ENCODE peak calls at places on chromosome X, in nine cellular contexts. X, A, K, P, B, Z, T, I and S are unnamed samples. For H3K4me1, the result is how much of the 10 kb centered on the place peaks cover.

GRCh38 chrX:150913511-150913910 is 15.0 kb upstream of the CD99L2 start:
- DNase-seq in X (no peak), A (no peak), K (peak), P (peak), B (no peak), Z (no peak), T (no peak), I (no peak), S (no peak)

GRCh38 chrX:118528089-118528753 is 32.6 kb downstream of the DOCK11 start:
- DNase-seq in X (no peak), A (no peak), K (no peak), P (no peak), B (no peak), Z (no peak), T (no peak), I (no peak), S (no peak)

GRCh38 chrX:69531031-69531755 is 27.1 kb downstream of the NALF2 start:
- DNase-seq in X (no peak), A (no peak), K (no peak), P (no peak), B (no peak), Z (no peak), T (no peak), I (no peak), S (no peak)

GRCh38 chrX:2819345-2820130 is 9.2 kb upstream of the GYG2 start:
- DNase-seq in X (no peak), A (no peak), K (peak), P (peak), B (no peak), Z (no peak), T (peak), I (no peak), S (peak)

GRCh38 chrX:150167482-150168324 is 195.4 kb upstream of the MAMLD1 start:
- DNase-seq in X (no peak), A (no peak), K (no peak), P (no peak), B (no peak), Z (no peak), T (no peak), I (no peak), S (no peak)

GRCh38 chrX:74246524-74246923 is 57.5 kb upstream of the ZCCHC13 start:
- DNase-seq in X (no peak), A (no peak), K (peak), P (no peak), B (no peak), Z (no peak), T (no peak), I (no peak), S (no peak)

GRCh38 chrX:13688384-13688771 is 550 bp upstream of the RAB9A start:
- DNase-seq in X (no peak), A (no peak), K (no peak), P (peak), B (no peak), Z (no peak), T (no peak), I (no peak), S (no peak)

GRCh38 chrX:97215166-97215565 is 331.5 kb downstream of the RPA4 start:
- DNase-seq in X (no peak), A (no peak), K (peak), P (no peak), B (no peak), Z (no peak), T (no peak), I (no peak), S (no peak)

GRCh38 chrX:24207826-24208225 is 58.3 kb downstream of the ZFX start:
- DNase-seq in X (no peak), A (no peak), K (peak), P (no peak), B (no peak), Z (no peak), T (no peak), I (no peak), S (no peak)

GRCh38 chrX:120428309-120428708 is 40.8 kb downstream of the LAMP2 start:
- DNase-seq in X (no peak), A (no peak), K (no peak), P (peak), B (no peak), Z (no peak), T (no peak), I (no peak), S (peak)

GRCh38 chrX:96591418-96591817 is 93.2 kb upstream of the DIAPH2 start:
- DNase-seq in X (no peak), A (peak), K (no peak), P (no peak), B (no peak), Z (no peak), T (no peak), I (no peak), S (no peak)

GRCh38 chrX:27915617-27916016 is 65.6 kb downstream of the DCAF8L1 start:
- DNase-seq in X (no peak), A (no peak), K (no peak), P (no peak), B (no peak), Z (no peak), T (no peak), I (no peak), S (peak)

GRCh38 chrX:53076671-53077070 is 5.5 kb upstream of the TSPYL2 start:
- DNase-seq in X (no peak), A (no peak), K (no peak), P (no peak), B (no peak), Z (no peak), T (no peak), I (no peak), S (no peak)

GRCh38 chrX:119870626-119871131 is 854 bp downstream of the RNF113A start:
- DNase-seq in X (no peak), A (peak), K (peak), P (peak), B (no peak), Z (peak), T (peak), I (no peak), S (peak)

GRCh38 chrX:51894697-51895336 is 1.4 kb downstream of the MAGED1 start:
- DNase-seq in X (peak), A (peak), K (peak), P (peak), B (no peak), Z (peak), T (peak), I (peak), S (peak)

GRCh38 chrX:44435047-44435446 is 91.6 kb upstream of the EFHC2 start:
- DNase-seq in X (no peak), A (no peak), K (no peak), P (no peak), B (no peak), Z (no peak), T (no peak), I (no peak), S (no peak)

GRCh38 chrX:4547218-4547836 is 833.9 kb upstream of the PRKX start:
- DNase-seq in X (peak), A (peak), K (peak), P (peak), B (peak), Z (no peak), T (peak), I (no peak), S (peak)

GRCh38 chrX:129653985-129654651 is 638 bp downstream of the APLN start:
- DNase-seq in X (peak), A (peak), K (peak), P (peak), B (peak), Z (no peak), T (no peak), I (peak), S (no peak)

GRCh38 chrX:107787827-107788226 is 10.3 kb downstream of the NCBP2L start:
- DNase-seq in X (no peak), A (no peak), K (peak), P (no peak), B (no peak), Z (no peak), T (no peak), I (no peak), S (peak)

GRCh38 chrX:129686422-129686948 is 31.7 kb upstream of the APLN start:
- DNase-seq in X (no peak), A (peak), K (peak), P (no peak), B (no peak), Z (peak), T (no peak), I (peak), S (no peak)

GRCh38 chrX:12984629-12985303 is 9.9 kb downstream of the TMSB4X start:
- DNase-seq in X (no peak), A (no peak), K (peak), P (peak), B (peak), Z (no peak), T (no peak), I (no peak), S (peak)

GRCh38 chrX:53227224-53227765 is 2.3 kb upstream of the KDM5C start:
- DNase-seq in X (no peak), A (no peak), K (no peak), P (no peak), B (no peak), Z (no peak), T (no peak), I (no peak), S (no peak)

GRCh38 chrX:125622899-125623298 is 303.2 kb downstream of the TEX13C start:
- DNase-seq in X (no peak), A (no peak), K (no peak), P (no peak), B (no peak), Z (no peak), T (no peak), I (no peak), S (no peak)

GRCh38 chrX:47796433-47796906 is 40.2 kb upstream of the ZNF81 start:
- DNase-seq in X (no peak), A (peak), K (peak), P (no peak), B (no peak), Z (no peak), T (no peak), I (no peak), S (no peak)

GRCh38 chrX:79259073-79259689 is 108.0 kb downstream of the ITM2A start:
- DNase-seq in X (no peak), A (no peak), K (no peak), P (peak), B (no peak), Z (no peak), T (no peak), I (no peak), S (no peak)

GRCh38 chrX:12269484-12269883 is 131.2 kb downstream of the FRMPD4 start:
- DNase-seq in X (no peak), A (no peak), K (no peak), P (no peak), B (no peak), Z (no peak), T (no peak), I (no peak), S (no peak)

GRCh38 chrX:122626871-122627270 is 557.2 kb upstream of the GRIA3 start:
- DNase-seq in X (no peak), A (no peak), K (peak), P (no peak), B (no peak), Z (no peak), T (no peak), I (no peak), S (no peak)

GRCh38 chrX:108271397-108271787 is 166.8 kb downstream of the COL4A6 start:
- DNase-seq in X (no peak), A (no peak), K (no peak), P (no peak), B (no peak), Z (no peak), T (no peak), I (no peak), S (no peak)

GRCh38 chrX:29143756-29144155 is 556.5 kb downstream of the IL1RAPL1 start:
- DNase-seq in X (no peak), A (no peak), K (no peak), P (no peak), B (no peak), Z (no peak), T (no peak), I (no peak), S (peak)

GRCh38 chrX:13937370-13938052 is 92.2 kb downstream of the GEMIN8 start:
- DNase-seq in X (no peak), A (no peak), K (peak), P (peak), B (no peak), Z (no peak), T (peak), I (no peak), S (no peak)

GRCh38 chrX:132837126-132837525 is 121.3 kb downstream of the HS6ST2 start:
- DNase-seq in X (no peak), A (no peak), K (peak), P (peak), B (no peak), Z (no peak), T (no peak), I (no peak), S (peak)

GRCh38 chrX:126815816-126816215 is 3.7 kb upstream of the PRR32 start:
- DNase-seq in X (no peak), A (no peak), K (no peak), P (peak), B (no peak), Z (no peak), T (no peak), I (no peak), S (no peak)

GRCh38 chrX:10156199-10157031 is at the start of gene CLCN4:
- DNase-seq in X (peak), A (peak), K (peak), P (peak), B (peak), Z (peak), T (peak), I (peak), S (peak)

GRCh38 chrX:152941328-152942111 is 43.7 kb downstream of the ZNF185 start:
- DNase-seq in X (peak), A (peak), K (peak), P (peak), B (peak), Z (peak), T (peak), I (peak), S (peak)

GRCh38 chrX:152932144-152932543 is 34.3 kb downstream of the ZNF185 start:
- DNase-seq in X (no peak), A (no peak), K (no peak), P (no peak), B (no peak), Z (no peak), T (no peak), I (no peak), S (no peak)

GRCh38 chrX:152932598-152933175 is 34.8 kb downstream of the ZNF185 start:
- DNase-seq in X (no peak), A (no peak), K (no peak), P (no peak), B (no peak), Z (no peak), T (no peak), I (no peak), S (no peak)

GRCh38 chrX:152937236-152937635 is 39.4 kb downstream of the ZNF185 start:
- DNase-seq in X (no peak), A (no peak), K (no peak), P (no peak), B (no peak), Z (no peak), T (no peak), I (no peak), S (no peak)

DNA sequence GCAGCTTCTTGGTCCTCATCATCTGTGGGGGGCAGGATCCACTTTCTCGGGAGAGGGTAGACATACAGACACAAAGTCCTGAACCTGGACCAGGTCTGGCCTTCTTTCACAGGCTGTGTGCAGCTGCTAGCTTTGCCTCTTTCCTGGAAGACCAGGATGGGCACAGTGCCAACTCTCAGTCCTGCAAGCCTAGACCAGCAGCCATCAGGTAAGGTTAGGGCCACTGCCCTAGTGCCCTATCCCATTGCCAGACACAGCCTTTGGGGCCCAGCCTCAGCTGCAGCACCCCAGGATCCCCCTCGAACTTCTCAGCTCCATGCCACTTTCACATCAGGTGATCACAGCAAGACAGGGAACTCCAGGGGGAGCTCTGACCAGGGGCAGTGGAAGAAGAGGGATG is 38.4 kb downstream of the ZNF185 start:
- DNase-seq in X (no peak), A (no peak), K (no peak), P (no peak), B (no peak), Z (no peak), T (no peak), I (no peak), S (no peak)
- H3K4me1 ChIP-seq in X (under half), A (under half), K (under half), P (under half), B (under half), Z (under half), T (under half), I (under half), S (under half)

DNA sequence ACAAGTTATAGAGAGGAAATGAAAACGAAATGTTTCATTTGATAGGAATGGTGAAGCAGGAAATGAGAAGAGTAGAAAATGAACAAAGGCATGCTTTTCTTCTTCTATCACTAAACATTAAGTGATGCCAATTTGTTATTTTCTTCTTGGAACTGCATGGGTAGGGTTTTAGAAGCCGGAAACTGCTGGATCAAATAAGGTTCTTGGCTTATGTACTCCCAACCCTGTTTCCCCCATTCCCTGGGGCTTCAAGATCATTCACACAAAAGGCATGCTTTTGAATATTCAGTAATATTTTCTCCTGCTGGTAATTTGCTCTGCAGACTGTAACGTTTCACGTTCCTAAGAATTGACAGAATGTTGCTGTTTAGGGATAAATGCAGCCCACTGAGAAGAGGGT is 224.1 kb downstream of the NLGN4X start:
- DNase-seq in X (no peak), A (no peak), K (no peak), P (no peak), B (no peak), Z (no peak), T (no peak), I (no peak), S (no peak)
- H3K4me1 ChIP-seq in X (under half), A (under half), K (under half), P (under half), B (under half), Z (under half), T (under half), I (under half), S (under half)

GRCh38 chrX:45760187-45760742 is 559.6 kb upstream of the DIPK2B start:
- DNase-seq in X (no peak), A (no peak), K (no peak), P (no peak), B (no peak), Z (no peak), T (no peak), I (no peak), S (no peak)

GRCh38 chrX:45761920-45762319 is 561.2 kb upstream of the DIPK2B start:
- DNase-seq in X (no peak), A (no peak), K (no peak), P (no peak), B (no peak), Z (no peak), T (no peak), I (no peak), S (no peak)

GRCh38 chrX:45765726-45766125 is 565.0 kb upstream of the DIPK2B start:
- DNase-seq in X (no peak), A (no peak), K (peak), P (no peak), B (no peak), Z (no peak), T (no peak), I (no peak), S (no peak)

GRCh38 chrX:45765281-45765680 is 564.6 kb upstream of the DIPK2B start:
- DNase-seq in X (no peak), A (no peak), K (no peak), P (no peak), B (no peak), Z (no peak), T (no peak), I (no peak), S (no peak)

GRCh38 chrX:45762699-45763647 is 562.3 kb upstream of the DIPK2B start:
- DNase-seq in X (no peak), A (no peak), K (peak), P (no peak), B (no peak), Z (no peak), T (no peak), I (no peak), S (peak)
- H3K4me1 ChIP-seq in X (under half), A (under half), K (half or more), P (under half), B (under half), Z (under half), T (under half), I (under half), S (half or more)

GRCh38 chrX:65679071-65679540 is 11.7 kb downstream of the MSN start:
- DNase-seq in X (no peak), A (no peak), K (peak), P (no peak), B (no peak), Z (peak), T (no peak), I (no peak), S (peak)
- H3K4me1 ChIP-seq in X (under half), A (under half), K (half or more), P (under half), B (half or more), Z (under half), T (under half), I (under half), S (half or more)

GRCh38 chrX:154602766-154603437 is 16.2 kb downstream of the CTAG1B start:
- DNase-seq in X (no peak), A (no peak), K (no peak), P (no peak), B (no peak), Z (no peak), T (no peak), I (no peak), S (no peak)
- H3K4me1 ChIP-seq in X (under half), A (under half), K (under half), P (under half), B (under half), Z (under half), T (under half), I (under half), S (under half)

DNA sequence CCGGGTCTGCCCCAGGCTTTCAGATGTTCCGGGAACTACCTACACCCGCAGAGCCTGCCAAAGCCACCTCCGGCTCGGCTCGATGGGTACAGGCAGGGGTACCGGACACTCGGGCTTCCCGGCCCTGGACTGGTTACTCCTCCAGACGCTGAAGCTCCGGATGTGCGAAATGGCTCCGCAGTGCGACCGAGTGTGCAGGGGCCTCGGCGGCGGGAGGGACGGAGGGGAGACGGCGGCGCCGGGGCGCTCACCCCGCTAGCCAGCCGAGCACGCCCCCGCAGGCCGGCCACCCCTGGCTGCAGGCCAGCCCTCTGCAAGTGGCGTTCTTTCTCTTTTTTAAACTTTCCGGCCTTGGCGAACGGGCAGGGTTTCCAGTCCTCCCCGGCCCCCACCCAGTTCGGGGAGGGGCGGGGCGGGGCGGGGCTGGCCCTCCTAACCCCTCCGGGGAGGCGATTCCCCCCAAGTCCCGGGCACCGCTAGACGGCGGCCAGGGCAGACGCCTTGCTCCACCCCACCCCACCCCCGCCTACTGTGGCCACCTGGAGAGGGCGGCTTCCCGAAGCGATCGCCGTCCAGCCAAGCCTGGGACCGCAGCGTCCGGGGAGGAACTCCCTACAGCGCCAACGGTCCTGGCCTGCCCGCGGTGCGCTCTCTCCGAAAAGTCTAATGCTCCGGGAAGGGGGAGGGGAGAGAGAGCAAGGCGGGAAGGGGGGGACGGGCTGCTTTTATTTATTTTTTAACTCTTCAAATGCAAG is 7.5 kb downstream of the BCOR start:
- DNase-seq in X (peak), A (peak), K (peak), P (no peak), B (peak), Z (peak), T (no peak), I (peak), S (peak)
- H3K4me1 ChIP-seq in X (under half), A (under half), K (under half), P (under half), B (half or more), Z (under half), T (half or more), I (under half), S (under half)

GRCh38 chrX:40116925-40117324 is 19.2 kb upstream of the BCOR start:
- DNase-seq in X (no peak), A (no peak), K (no peak), P (no peak), B (no peak), Z (no peak), T (no peak), I (no peak), S (no peak)
- H3K4me1 ChIP-seq in X (under half), A (under half), K (under half), P (under half), B (under half), Z (under half), T (under half), I (under half), S (under half)